ENCODE peak calls at places on chromosomes 4 and X, in nine cellular contexts. One of them, this sample, is unnamed.

GRCh38 chrX:2464677-2465166 is 36.1 kb downstream of the DHRSX start:
- DNase-seq in substantia nigra: no peak
- DNase-seq in stimulated activated naive CD8-positive, alpha-beta T cell treated with anti-CD3 and anti-CD28 coated beads, Interleukin-15, amount 100 ng/mL, for 72 hours: no peak
- DNase-seq in tibial nerve: no peak
- DNase-seq in naive thymus-derived CD8-positive, alpha-beta T cell: no peak
- DNase-seq in hippocampal formation: no peak
- DNase-seq in KBM-7: peak
- DNase-seq in HL-60: no peak
- DNase-seq in activated CD8-positive, alpha-beta memory T cell treated with anti-CD3 and anti-CD28 coated beads, Interleukin-2, amount 50 U/mL, for 48 hours: no peak
- DNase-seq in this sample: no peak

GRCh38 chr4:128177376-128177959 is 110.1 kb downstream of the PGRMC2 start:
- DNase-seq in hippocampal formation: no peak
- DNase-seq in naive thymus-derived CD8-positive, alpha-beta T cell: no peak
- DNase-seq in stimulated activated naive CD8-positive, alpha-beta T cell treated with anti-CD3 and anti-CD28 coated beads, Interleukin-15, amount 100 ng/mL, for 72 hours: no peak
- DNase-seq in HL-60: no peak
- DNase-seq in activated CD8-positive, alpha-beta memory T cell treated with anti-CD3 and anti-CD28 coated beads, Interleukin-2, amount 50 U/mL, for 48 hours: no peak
- DNase-seq in KBM-7: peak
- DNase-seq in substantia nigra: no peak
- DNase-seq in tibial nerve: no peak
- DNase-seq in this sample: peak

GRCh38 chrX:132809581-132809980 is 148.8 kb downstream of the HS6ST2 start:
- DNase-seq in substantia nigra: no peak
- DNase-seq in hippocampal formation: no peak
- DNase-seq in stimulated activated naive CD8-positive, alpha-beta T cell treated with anti-CD3 and anti-CD28 coated beads, Interleukin-15, amount 100 ng/mL, for 72 hours: no peak
- DNase-seq in tibial nerve: no peak
- DNase-seq in HL-60: no peak
- DNase-seq in naive thymus-derived CD8-positive, alpha-beta T cell: no peak
- DNase-seq in KBM-7: no peak
- DNase-seq in activated CD8-positive, alpha-beta memory T cell treated with anti-CD3 and anti-CD28 coated beads, Interleukin-2, amount 50 U/mL, for 48 hours: no peak
- DNase-seq in this sample: no peak

GRCh38 chr4:128757712-128758111 is 51.8 kb upstream of the JADE1 start:
- DNase-seq in KBM-7: no peak
- DNase-seq in tibial nerve: peak
- DNase-seq in activated CD8-positive, alpha-beta memory T cell treated with anti-CD3 and anti-CD28 coated beads, Interleukin-2, amount 50 U/mL, for 48 hours: no peak
- DNase-seq in HL-60: no peak
- DNase-seq in substantia nigra: no peak
- DNase-seq in hippocampal formation: no peak
- DNase-seq in stimulated activated naive CD8-positive, alpha-beta T cell treated with anti-CD3 and anti-CD28 coated beads, Interleukin-15, amount 100 ng/mL, for 72 hours: no peak
- DNase-seq in naive thymus-derived CD8-positive, alpha-beta T cell: no peak
- DNase-seq in this sample: peak

GRCh38 chr4:105619193-105619931 is 66.9 kb downstream of the ARHGEF38 start:
- DNase-seq in substantia nigra: peak
- DNase-seq in naive thymus-derived CD8-positive, alpha-beta T cell: no peak
- DNase-seq in hippocampal formation: peak
- DNase-seq in tibial nerve: peak
- DNase-seq in activated CD8-positive, alpha-beta memory T cell treated with anti-CD3 and anti-CD28 coated beads, Interleukin-2, amount 50 U/mL, for 48 hours: no peak
- DNase-seq in stimulated activated naive CD8-positive, alpha-beta T cell treated with anti-CD3 and anti-CD28 coated beads, Interleukin-15, amount 100 ng/mL, for 72 hours: no peak
- DNase-seq in HL-60: no peak
- DNase-seq in KBM-7: no peak
- DNase-seq in this sample: no peak

GRCh38 chr4:60729194-60729593 is 470.9 kb upstream of the ADGRL3 start:
- DNase-seq in KBM-7: no peak
- DNase-seq in naive thymus-derived CD8-positive, alpha-beta T cell: no peak
- DNase-seq in hippocampal formation: no peak
- DNase-seq in HL-60: no peak
- DNase-seq in tibial nerve: no peak
- DNase-seq in stimulated activated naive CD8-positive, alpha-beta T cell treated with anti-CD3 and anti-CD28 coated beads, Interleukin-15, amount 100 ng/mL, for 72 hours: no peak
- DNase-seq in substantia nigra: no peak
- DNase-seq in activated CD8-positive, alpha-beta memory T cell treated with anti-CD3 and anti-CD28 coated beads, Interleukin-2, amount 50 U/mL, for 48 hours: no peak
- DNase-seq in this sample: no peak

GRCh38 chrX:47351706-47352105 is 18.7 kb upstream of the ZNF157 start:
- DNase-seq in stimulated activated naive CD8-positive, alpha-beta T cell treated with anti-CD3 and anti-CD28 coated beads, Interleukin-15, amount 100 ng/mL, for 72 hours: no peak
- DNase-seq in hippocampal formation: no peak
- DNase-seq in naive thymus-derived CD8-positive, alpha-beta T cell: no peak
- DNase-seq in substantia nigra: no peak
- DNase-seq in HL-60: no peak
- DNase-seq in tibial nerve: no peak
- DNase-seq in activated CD8-positive, alpha-beta memory T cell treated with anti-CD3 and anti-CD28 coated beads, Interleukin-2, amount 50 U/mL, for 48 hours: no peak
- DNase-seq in KBM-7: no peak
- DNase-seq in this sample: peak

GRCh38 chrX:153725039-153725831 is 579 bp downstream of the ABCD1 start:
- DNase-seq in hippocampal formation: no peak
- DNase-seq in naive thymus-derived CD8-positive, alpha-beta T cell: no peak
- DNase-seq in HL-60: peak
- DNase-seq in stimulated activated naive CD8-positive, alpha-beta T cell treated with anti-CD3 and anti-CD28 coated beads, Interleukin-15, amount 100 ng/mL, for 72 hours: no peak
- DNase-seq in KBM-7: no peak
- DNase-seq in substantia nigra: no peak
- DNase-seq in tibial nerve: no peak
- DNase-seq in activated CD8-positive, alpha-beta memory T cell treated with anti-CD3 and anti-CD28 coated beads, Interleukin-2, amount 50 U/mL, for 48 hours: no peak
- DNase-seq in this sample: no peak

GRCh38 chrX:25275159-25275558 is 259.4 kb upstream of the ARX start:
- DNase-seq in substantia nigra: no peak
- DNase-seq in stimulated activated naive CD8-positive, alpha-beta T cell treated with anti-CD3 and anti-CD28 coated beads, Interleukin-15, amount 100 ng/mL, for 72 hours: no peak
- DNase-seq in naive thymus-derived CD8-positive, alpha-beta T cell: no peak
- DNase-seq in activated CD8-positive, alpha-beta memory T cell treated with anti-CD3 and anti-CD28 coated beads, Interleukin-2, amount 50 U/mL, for 48 hours: no peak
- DNase-seq in KBM-7: no peak
- DNase-seq in hippocampal formation: no peak
- DNase-seq in tibial nerve: no peak
- DNase-seq in HL-60: no peak
- DNase-seq in this sample: no peak

GRCh38 chrX:1106478-1107210 is 105.8 kb downstream of the CRLF2 start:
- DNase-seq in naive thymus-derived CD8-positive, alpha-beta T cell: no peak
- DNase-seq in HL-60: no peak
- DNase-seq in hippocampal formation: no peak
- DNase-seq in substantia nigra: no peak
- DNase-seq in activated CD8-positive, alpha-beta memory T cell treated with anti-CD3 and anti-CD28 coated beads, Interleukin-2, amount 50 U/mL, for 48 hours: no peak
- DNase-seq in stimulated activated naive CD8-positive, alpha-beta T cell treated with anti-CD3 and anti-CD28 coated beads, Interleukin-15, amount 100 ng/mL, for 72 hours: no peak
- DNase-seq in KBM-7: no peak
- DNase-seq in tibial nerve: no peak
- DNase-seq in this sample: no peak

GRCh38 chr4:81052119-81053068 is 21.9 kb downstream of the BMP3 start:
- DNase-seq in substantia nigra: no peak
- DNase-seq in stimulated activated naive CD8-positive, alpha-beta T cell treated with anti-CD3 and anti-CD28 coated beads, Interleukin-15, amount 100 ng/mL, for 72 hours: peak
- DNase-seq in HL-60: peak
- DNase-seq in tibial nerve: peak
- DNase-seq in KBM-7: peak
- DNase-seq in activated CD8-positive, alpha-beta memory T cell treated with anti-CD3 and anti-CD28 coated beads, Interleukin-2, amount 50 U/mL, for 48 hours: peak
- DNase-seq in hippocampal formation: peak
- DNase-seq in naive thymus-derived CD8-positive, alpha-beta T cell: peak
- DNase-seq in this sample: peak